ENCODE peak calls at places on chromosomes 4 and X, in ten cellular contexts. U is lower leg skin, M is prostate gland, H is HCT116, R is IMR-90, Q is endothelial cell of umbilical vein, C is thyroid gland, X is esophagus muscularis mucosa, I is A549, P is uterus. A is an unnamed sample.

GRCh38 chr4:173930329-173930967 is 353.0 kb downstream of the FBXO8 start:
- DNase-seq in U (no peak), M (no peak), H (no peak), R (no peak), Q (no peak), C (no peak), X (no peak), I (no peak), P (no peak), A (no peak)

GRCh38 chr4:148634476-148634875 is 192.3 kb upstream of the NR3C2 start:
- DNase-seq in U (no peak), M (no peak), H (no peak), R (peak; percentile 20), Q (no peak), C (no peak), X (no peak), I (no peak), P (no peak), A (no peak)

GRCh38 chr4:16140520-16141249 is 56.9 kb upstream of the PROM1 start:
- DNase-seq in U (no peak), M (no peak), H (peak; percentile 75), R (peak; percentile 68), Q (peak; percentile 86), C (peak; percentile 77), X (no peak), I (no peak), P (no peak), A (peak; percentile 79)

GRCh38 chr4:71027611-71028010 is 34.2 kb downstream of the DCK start:
- DNase-seq in U (no peak), M (no peak), H (no peak), R (no peak), Q (no peak), C (no peak), X (no peak), I (no peak), P (no peak), A (no peak)

GRCh38 chrX:2712890-2713860 is 22.1 kb downstream of the CD99 start:
- DNase-seq in U (no peak), M (no peak), H (no peak), R (no peak), Q (no peak), C (no peak), X (no peak), I (no peak), P (no peak), A (no peak)

GRCh38 chr4:15451866-15452765 is 17.6 kb upstream of the CC2D2A start:
- DNase-seq in U (peak; percentile 73), M (no peak), H (no peak), R (peak; percentile 98), Q (no peak), C (no peak), X (peak; percentile 79), I (peak; percentile 21), P (no peak), A (no peak)

GRCh38 chr4:121706595-121707021 is 9.8 kb upstream of the ANXA5 start:
- DNase-seq in U (no peak), M (no peak), H (no peak), R (peak; percentile 65), Q (no peak), C (no peak), X (no peak), I (no peak), P (no peak), A (no peak)

GRCh38 chrX:24025741-24026402 is 1.1 kb downstream of the KLHL15 start:
- DNase-seq in U (peak; percentile 15), M (peak; percentile 5), H (peak; percentile 24), R (peak; percentile 81), Q (peak; percentile 51), C (peak; percentile 21), X (no peak), I (peak; percentile 33), P (peak; percentile 55), A (no peak)

DNA sequence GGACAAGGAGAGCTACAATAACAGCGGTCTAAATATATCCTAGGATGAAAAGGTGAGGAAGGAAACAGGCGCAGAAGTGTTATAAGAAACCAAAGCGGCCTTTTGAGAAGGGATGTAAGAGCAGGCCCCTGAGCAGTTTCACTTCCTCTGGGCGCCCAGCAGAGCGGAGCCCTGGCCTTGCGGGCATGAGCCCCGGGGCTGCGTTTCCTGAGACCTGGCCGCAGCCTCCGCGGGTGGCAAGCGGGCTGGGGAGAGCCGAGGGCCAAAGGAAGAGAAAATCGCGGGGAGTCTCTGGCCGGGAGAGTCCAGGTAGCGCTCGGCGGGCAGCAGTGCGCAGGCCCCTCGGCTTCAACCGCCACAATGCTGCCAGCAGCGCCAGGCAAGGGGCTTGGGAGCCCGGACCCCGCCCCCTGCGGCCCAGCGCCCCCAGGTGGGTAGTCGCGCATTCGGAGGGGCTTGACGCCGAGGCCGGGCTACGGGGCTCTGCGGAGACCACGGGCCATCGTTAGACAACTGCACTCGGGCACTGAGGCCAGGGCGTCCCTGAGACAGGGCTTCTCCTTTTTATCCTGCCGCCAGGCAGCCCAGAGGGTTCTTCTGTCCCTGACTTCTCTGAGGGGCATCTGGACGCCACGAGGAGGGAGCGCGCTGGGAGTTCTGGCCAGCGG is at the start of gene BANK1:
- DNase-seq in U (no peak), M (peak; percentile 15), H (peak; percentile 57), R (peak; percentile 2), Q (peak; percentile 62), C (peak; percentile 68), X (no peak), I (peak; percentile 41), P (no peak), A (peak; percentile 62)
- TF ChIP-seq POLR2A in U (no peak), M (no peak), H (peak; percentile 31), R (no peak), Q (no peak), C (peak; percentile 73), X (no peak), I (peak; percentile 30), P (no peak), A (no peak)

GRCh38 chrX:129981207-129981553 is 1.3 kb upstream of the BCORL1 start:
- DNase-seq in U (no peak), M (no peak), H (no peak), R (no peak), Q (no peak), C (no peak), X (no peak), I (no peak), P (no peak), A (no peak)

GRCh38 chrX:129979207-129979920 is 3.1 kb upstream of the BCORL1 start:
- DNase-seq in U (no peak), M (no peak), H (no peak), R (no peak), Q (no peak), C (no peak), X (no peak), I (no peak), P (peak; percentile 23), A (no peak)

GRCh38 chrX:129981752-129982299 is 609 bp upstream of the BCORL1 start:
- DNase-seq in U (no peak), M (no peak), H (no peak), R (no peak), Q (no peak), C (no peak), X (no peak), I (no peak), P (peak; percentile 20), A (no peak)

GRCh38 chrX:129980043-129980442 is 2.4 kb upstream of the BCORL1 start:
- DNase-seq in U (no peak), M (no peak), H (no peak), R (no peak), Q (no peak), C (peak; percentile 61), X (no peak), I (no peak), P (peak; percentile 52), A (peak; percentile 37)

DNA sequence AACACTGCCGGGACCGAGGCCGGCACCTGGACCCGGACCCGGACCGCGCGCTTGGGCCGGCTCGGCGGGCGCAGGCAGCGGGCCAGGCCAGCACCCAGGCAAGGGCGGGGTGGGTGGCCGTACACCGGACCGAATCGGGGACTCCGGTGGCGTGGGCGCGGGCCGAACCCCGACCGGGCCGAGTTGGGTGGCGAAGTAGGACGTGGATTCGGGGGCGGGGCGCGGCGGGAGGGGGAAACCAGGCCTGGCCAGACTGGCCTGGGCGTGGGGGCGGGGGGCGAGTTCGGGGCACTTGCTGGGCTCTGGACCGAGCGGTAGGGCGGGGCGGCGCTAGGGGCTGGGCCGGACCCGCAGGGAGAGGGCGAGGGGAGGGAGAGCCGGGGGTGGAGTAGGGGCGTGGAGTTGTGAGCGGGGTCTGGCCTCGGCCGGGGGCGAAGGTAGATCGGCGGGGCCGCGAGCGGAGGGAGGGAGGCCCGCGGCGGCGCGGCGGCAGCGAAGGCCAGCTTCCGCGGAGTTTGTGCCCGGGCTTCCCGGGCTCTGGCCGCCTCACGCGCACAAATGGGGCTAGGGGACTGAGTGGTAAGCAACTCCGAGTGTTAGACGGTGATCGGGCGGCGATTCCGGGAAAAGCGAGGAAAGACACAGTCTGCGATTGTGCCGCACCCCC is 1.8 kb upstream of the BCORL1 start:
- DNase-seq in U (no peak), M (no peak), H (no peak), R (no peak), Q (peak; percentile 14), C (peak; percentile 88), X (no peak), I (no peak), P (peak; percentile 71), A (peak; percentile 59)
- TF ChIP-seq POLR2A in U (no peak), M (peak; percentile 53), H (no peak), R (no peak), Q (no peak), C (peak; percentile 69), X (no peak), I (peak; percentile 42), P (peak; percentile 7), A (no peak)

GRCh38 chrX:56462389-56462788 is 101.0 kb upstream of the UBQLN2 start:
- DNase-seq in U (no peak), M (no peak), H (no peak), R (no peak), Q (no peak), C (no peak), X (no peak), I (no peak), P (no peak), A (no peak)
- TF ChIP-seq POLR2A in U (no peak), M (no peak), H (no peak), R (no peak), Q (no peak), C (no peak), X (no peak), I (no peak), P (no peak), A (no peak)

GRCh38 chrX:18983711-18984380 is at the start of gene PHKA2:
- DNase-seq in U (peak; percentile 14), M (peak; percentile 14), H (no peak), R (no peak), Q (no peak), C (peak; percentile 54), X (no peak), I (peak; percentile 40), P (peak; percentile 37), A (peak; percentile 53)

GRCh38 chrX:18981124-18981807 is 2.6 kb downstream of the PHKA2 start:
- DNase-seq in U (no peak), M (no peak), H (no peak), R (no peak), Q (no peak), C (no peak), X (no peak), I (no peak), P (no peak), A (no peak)

GRCh38 chrX:18985186-18985435 is 1.2 kb upstream of the PHKA2 start:
- DNase-seq in U (no peak), M (no peak), H (no peak), R (no peak), Q (no peak), C (no peak), X (no peak), I (peak; percentile 10), P (no peak), A (no peak)

DNA sequence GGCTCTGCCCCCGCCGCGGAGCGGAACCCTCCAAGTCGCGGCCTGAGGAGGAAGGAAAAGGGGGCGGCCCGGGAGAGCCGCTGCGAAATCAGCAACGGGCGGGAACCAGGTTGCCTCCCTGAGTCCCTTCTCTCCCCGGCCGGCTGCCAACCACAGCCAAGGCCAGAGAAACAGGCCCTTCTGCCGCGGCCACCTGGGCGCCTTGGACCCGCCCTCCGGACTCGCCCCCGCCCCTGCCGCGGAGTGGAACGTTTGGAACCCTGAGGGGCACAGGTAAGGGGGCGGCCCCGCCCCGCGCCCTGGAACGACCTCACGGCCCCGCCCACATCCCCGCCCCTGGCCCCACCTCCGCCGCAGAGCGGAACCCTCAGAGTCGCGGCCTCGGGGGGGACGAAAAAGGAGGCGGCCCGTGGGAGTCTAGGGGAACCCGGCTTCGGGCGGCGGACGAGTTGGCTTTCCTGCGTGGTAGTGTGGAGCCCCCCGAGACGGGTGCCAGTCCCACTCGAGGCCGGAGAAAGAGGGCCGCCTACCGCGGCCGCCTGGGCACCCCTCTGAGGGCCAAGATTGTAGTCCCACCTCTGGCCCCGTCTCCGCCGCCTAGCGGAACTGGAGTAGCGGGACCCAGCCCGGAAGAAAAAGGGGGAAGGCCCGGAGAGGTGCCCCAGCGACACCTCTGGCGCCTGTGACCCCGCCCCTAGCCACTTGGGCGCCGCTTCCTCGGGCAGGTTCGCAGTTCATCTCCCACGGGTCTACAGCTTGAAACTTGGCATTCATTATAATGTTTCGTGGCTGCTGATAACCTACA is 669 bp upstream of the PHKA2 start:
- DNase-seq in U (peak; percentile 58), M (peak; percentile 76), H (peak; percentile 62), R (peak; percentile 52), Q (peak; percentile 70), C (peak; percentile 87), X (peak; percentile 93), I (peak; percentile 81), P (peak; percentile 73), A (peak; percentile 85)
- TF ChIP-seq POLR2A in U (no peak), M (no peak), H (peak; percentile 50), R (peak; percentile 44), Q (peak; percentile 45), C (peak; percentile 38), X (no peak), I (peak; percentile 35), P (no peak), A (no peak)